ENCODE peak calls at places on chromosomes 11 and 22, in four cellular contexts. One of them, this sample, is unnamed.

GRCh38 chr22:17921871-17922821 is 102.2 kb downstream of the MICAL3 start:
- DNase-seq in A549: no peak
- DNase-seq in upper lobe of left lung: peak
- DNase-seq in suprapubic skin: no peak
- DNase-seq in this sample: no peak

GRCh38 chr11:69950120-69950519 is 128.0 kb upstream of the ANO1 start:
- DNase-seq in upper lobe of left lung: no peak
- DNase-seq in A549: peak
- DNase-seq in suprapubic skin: no peak
- DNase-seq in this sample: no peak

GRCh38 chr22:31611065-31611760 is 50.8 kb downstream of the PISD start:
- DNase-seq in upper lobe of left lung: no peak
- DNase-seq in A549: no peak
- DNase-seq in suprapubic skin: no peak
- DNase-seq in this sample: no peak

GRCh38 chr11:315516-315994 is 1.7 kb downstream of the IFITM1 start:
- DNase-seq in upper lobe of left lung: no peak
- DNase-seq in A549: no peak
- DNase-seq in suprapubic skin: peak
- DNase-seq in this sample: no peak

GRCh38 chr11:26457660-26458059 is 114.4 kb downstream of the MUC15 start:
- DNase-seq in A549: no peak
- DNase-seq in suprapubic skin: no peak
- DNase-seq in upper lobe of left lung: no peak
- DNase-seq in this sample: no peak

GRCh38 chr22:39522567-39523300 is 2.4 kb downstream of the ATF4 start:
- DNase-seq in upper lobe of left lung: no peak
- DNase-seq in suprapubic skin: no peak
- DNase-seq in A549: peak
- DNase-seq in this sample: no peak

GRCh38 chr22:42887114-42887513 is 30.0 kb upstream of the ARFGAP3 start:
- DNase-seq in suprapubic skin: no peak
- DNase-seq in upper lobe of left lung: no peak
- DNase-seq in A549: no peak
- DNase-seq in this sample: no peak

GRCh38 chr11:73326929-73327811 is 19.1 kb downstream of the ARHGEF17 start:
- DNase-seq in A549: no peak
- DNase-seq in suprapubic skin: no peak
- DNase-seq in upper lobe of left lung: no peak
- DNase-seq in this sample: no peak

GRCh38 chr22:37735054-37735453 is 38.2 kb downstream of the TRIOBP start:
- DNase-seq in suprapubic skin: no peak
- DNase-seq in upper lobe of left lung: peak
- DNase-seq in A549: peak
- DNase-seq in this sample: no peak

GRCh38 chr11:834371-835316 is 1.9 kb downstream of the CD151 start:
- DNase-seq in A549: peak
- DNase-seq in upper lobe of left lung: peak
- DNase-seq in suprapubic skin: no peak
- DNase-seq in this sample: no peak

GRCh38 chr11:105589346-105589745 is 20.5 kb upstream of the GRIA4 start:
- DNase-seq in suprapubic skin: no peak
- DNase-seq in A549: no peak
- DNase-seq in upper lobe of left lung: no peak
- DNase-seq in this sample: no peak

GRCh38 chr11:120525285-120526085 is 13.9 kb downstream of the GRIK4 start:
- DNase-seq in upper lobe of left lung: no peak
- DNase-seq in A549: no peak
- DNase-seq in suprapubic skin: peak
- DNase-seq in this sample: no peak

GRCh38 chr11:103870821-103871309 is 165.6 kb upstream of the DDI1 start:
- DNase-seq in upper lobe of left lung: peak
- DNase-seq in suprapubic skin: peak
- DNase-seq in A549: no peak
- DNase-seq in this sample: peak

GRCh38 chr11:64865286-64866172 is 12.9 kb downstream of the EHD1 start:
- DNase-seq in upper lobe of left lung: no peak
- DNase-seq in suprapubic skin: no peak
- DNase-seq in A549: no peak
- DNase-seq in this sample: no peak

GRCh38 chr11:83819936-83820549 is 533.9 kb upstream of the CCDC90B start:
- DNase-seq in upper lobe of left lung: no peak
- DNase-seq in A549: peak
- DNase-seq in suprapubic skin: no peak
- DNase-seq in this sample: no peak

GRCh38 chr11:122981388-122982264 is at the start of gene BSX:
- DNase-seq in upper lobe of left lung: peak
- DNase-seq in suprapubic skin: peak
- DNase-seq in A549: peak
- DNase-seq in this sample: no peak

GRCh38 chr11:63369971-63370588 is 495 bp downstream of the SLC22A9 start:
- DNase-seq in A549: no peak
- DNase-seq in suprapubic skin: no peak
- DNase-seq in upper lobe of left lung: no peak
- DNase-seq in this sample: no peak

GRCh38 chr22:47202819-47203553 is 440.5 kb downstream of the TBC1D22A start:
- DNase-seq in upper lobe of left lung: no peak
- DNase-seq in A549: no peak
- DNase-seq in suprapubic skin: no peak
- DNase-seq in this sample: no peak

GRCh38 chr22:44438481-44439131 is 59.4 kb downstream of the RTL6 start:
- DNase-seq in suprapubic skin: no peak
- DNase-seq in A549: no peak
- DNase-seq in upper lobe of left lung: no peak
- DNase-seq in this sample: no peak

GRCh38 chr11:110509485-110509884 is 79.7 kb downstream of the FDX1 start:
- DNase-seq in A549: no peak
- DNase-seq in suprapubic skin: no peak
- DNase-seq in upper lobe of left lung: no peak
- DNase-seq in this sample: no peak

GRCh38 chr22:29212738-29213137 is 7.0 kb downstream of the EMID1 start:
- DNase-seq in upper lobe of left lung: no peak
- DNase-seq in A549: no peak
- DNase-seq in suprapubic skin: no peak
- DNase-seq in this sample: no peak

GRCh38 chr11:19433367-19433766 is 192.6 kb upstream of the E2F8 start:
- DNase-seq in upper lobe of left lung: no peak
- DNase-seq in suprapubic skin: no peak
- DNase-seq in A549: no peak
- DNase-seq in this sample: no peak

GRCh38 chr11:67648140-67648795 is 2.3 kb downstream of the ACY3 start:
- DNase-seq in suprapubic skin: no peak
- DNase-seq in upper lobe of left lung: no peak
- DNase-seq in A549: peak
- DNase-seq in this sample: no peak

GRCh38 chr11:116885951-116886629 is 48.7 kb upstream of the APOA1 start:
- DNase-seq in suprapubic skin: no peak
- DNase-seq in A549: no peak
- DNase-seq in upper lobe of left lung: no peak
- DNase-seq in this sample: no peak

GRCh38 chr11:2990617-2991476 is 1.3 kb downstream of the NAP1L4 start:
- DNase-seq in A549: peak
- DNase-seq in upper lobe of left lung: no peak
- DNase-seq in suprapubic skin: peak
- DNase-seq in this sample: no peak

GRCh38 chr11:17803751-17804334 is 69.3 kb downstream of the KCNC1 start:
- DNase-seq in A549: no peak
- DNase-seq in suprapubic skin: no peak
- DNase-seq in upper lobe of left lung: no peak
- DNase-seq in this sample: no peak

GRCh38 chr22:22558972-22559603 is at the start of gene PRAME:
- DNase-seq in upper lobe of left lung: no peak
- DNase-seq in suprapubic skin: no peak
- DNase-seq in A549: peak
- DNase-seq in this sample: peak

GRCh38 chr11:130533871-130534270 is 85.4 kb downstream of the ADAMTS15 start:
- DNase-seq in suprapubic skin: no peak
- DNase-seq in A549: no peak
- DNase-seq in upper lobe of left lung: no peak
- DNase-seq in this sample: no peak

GRCh38 chr11:47895035-47895434 is 46.9 kb upstream of the NUP160 start:
- DNase-seq in A549: no peak
- DNase-seq in suprapubic skin: no peak
- DNase-seq in upper lobe of left lung: no peak
- DNase-seq in this sample: no peak

GRCh38 chr22:38981005-38981658 is 1.0 kb upstream of the APOBEC3B start:
- DNase-seq in A549: peak
- DNase-seq in upper lobe of left lung: no peak
- DNase-seq in suprapubic skin: no peak
- DNase-seq in this sample: no peak

GRCh38 chr11:6925636-6926207 is 504 bp upstream of the ZNF215 start:
- DNase-seq in suprapubic skin: no peak
- DNase-seq in upper lobe of left lung: no peak
- DNase-seq in A549: no peak
- DNase-seq in this sample: no peak

GRCh38 chr11:93155738-93156137 is 42.1 kb downstream of the SLC36A4 start:
- DNase-seq in A549: no peak
- DNase-seq in upper lobe of left lung: no peak
- DNase-seq in suprapubic skin: no peak
- DNase-seq in this sample: no peak
- H3K27ac ChIP-seq in A549: no peak
- H3K27ac ChIP-seq in upper lobe of left lung: no peak
- H3K27ac ChIP-seq in suprapubic skin: no peak
- H3K27ac ChIP-seq in this sample: no peak

GRCh38 chr11:43632171-43632570 is 48.4 kb upstream of the HSD17B12 start:
- DNase-seq in upper lobe of left lung: no peak
- DNase-seq in suprapubic skin: no peak
- DNase-seq in A549: no peak
- DNase-seq in this sample: no peak
- TF ChIP-seq EP300 in upper lobe of left lung: no peak
- TF ChIP-seq EP300 in suprapubic skin: no peak
- TF ChIP-seq EP300 in A549: no peak
- TF ChIP-seq EP300 in this sample: no peak

DNA sequence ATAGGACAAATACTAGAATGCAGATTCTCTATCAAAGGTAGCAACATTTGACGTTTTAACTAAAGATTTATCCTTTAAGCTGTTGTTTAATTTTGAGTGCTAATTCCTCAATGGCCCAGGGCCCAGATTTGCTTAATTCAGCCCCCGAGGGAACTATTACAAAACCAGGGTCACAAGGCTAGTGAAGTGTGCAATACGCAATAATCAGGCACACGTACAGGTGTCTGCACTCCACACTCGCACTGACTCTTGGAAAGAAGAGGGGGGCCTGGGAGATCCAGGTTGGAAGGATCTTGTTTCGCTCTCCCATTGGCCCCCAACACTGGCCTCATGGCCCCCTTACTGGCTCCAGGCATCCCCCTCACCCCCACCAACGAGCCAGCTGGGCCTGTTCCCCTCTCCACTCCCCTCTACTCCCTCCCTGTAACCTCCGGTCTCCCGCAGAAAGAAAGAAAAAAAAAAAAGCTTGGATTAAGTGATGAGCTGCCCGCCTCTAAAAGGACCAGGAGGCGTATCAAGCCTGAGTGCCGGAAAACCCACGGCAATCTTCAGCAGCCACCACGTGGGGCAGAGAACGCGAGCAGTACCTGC is 2.2 kb upstream of the KIRREL3 start:
- DNase-seq in suprapubic skin: no peak
- DNase-seq in A549: no peak
- DNase-seq in upper lobe of left lung: no peak
- DNase-seq in this sample: no peak
- TF ChIP-seq CTCF in suprapubic skin: no peak
- TF ChIP-seq CTCF in A549: no peak
- TF ChIP-seq CTCF in upper lobe of left lung: no peak
- TF ChIP-seq CTCF in this sample: no peak

GRCh38 chr11:96158126-96158525 is 184.9 kb downstream of the MAML2 start:
- DNase-seq in upper lobe of left lung: no peak
- DNase-seq in A549: no peak
- DNase-seq in suprapubic skin: no peak
- DNase-seq in this sample: no peak

GRCh38 chr11:96154802-96155520 is 188.0 kb downstream of the MAML2 start:
- DNase-seq in suprapubic skin: no peak
- DNase-seq in A549: peak
- DNase-seq in upper lobe of left lung: no peak
- DNase-seq in this sample: no peak

GRCh38 chr11:96156379-96156722 is 186.6 kb downstream of the MAML2 start:
- DNase-seq in upper lobe of left lung: no peak
- DNase-seq in suprapubic skin: no peak
- DNase-seq in A549: no peak
- DNase-seq in this sample: peak

GRCh38 chr11:96157517-96157873 is 185.5 kb downstream of the MAML2 start:
- DNase-seq in A549: no peak
- DNase-seq in upper lobe of left lung: no peak
- DNase-seq in suprapubic skin: no peak
- DNase-seq in this sample: no peak

GRCh38 chr11:96155627-96156378 is 187.2 kb downstream of the MAML2 start:
- DNase-seq in suprapubic skin: peak
- DNase-seq in upper lobe of left lung: peak
- DNase-seq in A549: peak
- DNase-seq in this sample: peak
- H3K27ac ChIP-seq in suprapubic skin: peak
- H3K27ac ChIP-seq in upper lobe of left lung: peak
- H3K27ac ChIP-seq in A549: peak
- H3K27ac ChIP-seq in this sample: peak

GRCh38 chr11:128135451-128135850 is 451.9 kb downstream of the ETS1 start:
- DNase-seq in suprapubic skin: no peak
- DNase-seq in upper lobe of left lung: no peak
- DNase-seq in A549: no peak
- DNase-seq in this sample: no peak
- TF ChIP-seq EP300 in suprapubic skin: no peak
- TF ChIP-seq EP300 in upper lobe of left lung: no peak
- TF ChIP-seq EP300 in A549: no peak
- TF ChIP-seq EP300 in this sample: no peak

GRCh38 chr11:86274999-86275398 is 27.0 kb upstream of the HIKESHI start:
- DNase-seq in upper lobe of left lung: no peak
- DNase-seq in suprapubic skin: no peak
- DNase-seq in A549: no peak
- DNase-seq in this sample: no peak

GRCh38 chr11:86278226-86278625 is 23.8 kb upstream of the HIKESHI start:
- DNase-seq in A549: no peak
- DNase-seq in upper lobe of left lung: no peak
- DNase-seq in suprapubic skin: no peak
- DNase-seq in this sample: no peak

GRCh38 chr11:86274503-86274902 is 27.5 kb upstream of the HIKESHI start:
- DNase-seq in A549: no peak
- DNase-seq in upper lobe of left lung: no peak
- DNase-seq in suprapubic skin: no peak
- DNase-seq in this sample: no peak

GRCh38 chr11:86277741-86278140 is 24.3 kb upstream of the HIKESHI start:
- DNase-seq in upper lobe of left lung: no peak
- DNase-seq in suprapubic skin: no peak
- DNase-seq in A549: no peak
- DNase-seq in this sample: no peak

GRCh38 chr11:86275493-86276370 is 26.3 kb upstream of the HIKESHI start:
- DNase-seq in A549: no peak
- DNase-seq in upper lobe of left lung: no peak
- DNase-seq in suprapubic skin: no peak
- DNase-seq in this sample: no peak
- TF ChIP-seq CTCF in A549: no peak
- TF ChIP-seq CTCF in upper lobe of left lung: no peak
- TF ChIP-seq CTCF in suprapubic skin: no peak
- TF ChIP-seq CTCF in this sample: no peak